ENCODE peak calls at places on chromosome 17, in five cellular contexts. I is HepG2, U is HCT116, C is SK-N-SH, H is H1. R is an unnamed sample.

GRCh38 chr17:77842148-77842905 is 116.2 kb upstream of the TNRC6C start:
- DNase-seq in I (no peak), U (no peak), C (no peak), H (no peak), R (no peak)

GRCh38 chr17:34980681-34981537 is 597 bp downstream of the LIG3 start:
- DNase-seq in I (peak; percentile 83), U (peak; percentile 56), C (peak; percentile 95), H (no peak), R (peak; percentile 78)

GRCh38 chr17:82064433-82065192 is 991 bp downstream of the DUS1L start:
- DNase-seq in I (peak; percentile 38), U (no peak), C (no peak), H (no peak), R (no peak)

GRCh38 chr17:9942885-9943284 is 37.8 kb upstream of the RCVRN start:
- DNase-seq in I (no peak), U (no peak), C (no peak), H (no peak), R (no peak)

GRCh38 chr17:80738987-80739730 is 194.5 kb downstream of the RPTOR start:
- DNase-seq in I (no peak), U (no peak), C (no peak), H (no peak), R (no peak)

GRCh38 chr17:8835631-8836364 is 31.7 kb downstream of the PIK3R6 start:
- DNase-seq in I (no peak), U (no peak), C (no peak), H (no peak), R (no peak)

GRCh38 chr17:78291944-78292910 is 60.8 kb downstream of the TMEM235 start:
- DNase-seq in I (no peak), U (no peak), C (peak; percentile 57), H (no peak), R (no peak)

GRCh38 chr17:349666-350065 is 2.9 kb downstream of the RPH3AL start:
- DNase-seq in I (no peak), U (no peak), C (no peak), H (no peak), R (peak; percentile 31)

GRCh38 chr17:7883781-7884386 is 4.7 kb upstream of the CHD3 start:
- DNase-seq in I (no peak), U (no peak), C (peak; percentile 55), H (no peak), R (peak; percentile 9)

GRCh38 chr17:45906927-45907622 is 12.7 kb downstream of the MAPT start:
- DNase-seq in I (no peak), U (no peak), C (no peak), H (no peak), R (no peak)

GRCh38 chr17:82097187-82097918 is 683 bp downstream of the FASN start:
- DNase-seq in I (no peak), U (no peak), C (peak; percentile 91), H (no peak), R (peak; percentile 58)

GRCh38 chr17:35740997-35741931 is 9.8 kb downstream of the RASL10B start:
- DNase-seq in I (no peak), U (no peak), C (peak; percentile 74), H (no peak), R (no peak)

GRCh38 chr17:34644941-34645550 is 65.7 kb downstream of the TMEM132E start:
- DNase-seq in I (no peak), U (no peak), C (no peak), H (no peak), R (no peak)

GRCh38 chr17:80663783-80664206 is 119.2 kb downstream of the RPTOR start:
- DNase-seq in I (no peak), U (no peak), C (no peak), H (no peak), R (no peak)

GRCh38 chr17:8696951-8697745 is 47.5 kb downstream of the CCDC42 start:
- DNase-seq in I (peak; percentile 42), U (no peak), C (peak; percentile 47), H (no peak), R (no peak)

GRCh38 chr17:66673668-66674276 is 161.1 kb upstream of the CACNG5 start:
- DNase-seq in I (peak; percentile 43), U (peak; percentile 72), C (peak; percentile 70), H (peak; percentile 17), R (peak; percentile 36)

DNA sequence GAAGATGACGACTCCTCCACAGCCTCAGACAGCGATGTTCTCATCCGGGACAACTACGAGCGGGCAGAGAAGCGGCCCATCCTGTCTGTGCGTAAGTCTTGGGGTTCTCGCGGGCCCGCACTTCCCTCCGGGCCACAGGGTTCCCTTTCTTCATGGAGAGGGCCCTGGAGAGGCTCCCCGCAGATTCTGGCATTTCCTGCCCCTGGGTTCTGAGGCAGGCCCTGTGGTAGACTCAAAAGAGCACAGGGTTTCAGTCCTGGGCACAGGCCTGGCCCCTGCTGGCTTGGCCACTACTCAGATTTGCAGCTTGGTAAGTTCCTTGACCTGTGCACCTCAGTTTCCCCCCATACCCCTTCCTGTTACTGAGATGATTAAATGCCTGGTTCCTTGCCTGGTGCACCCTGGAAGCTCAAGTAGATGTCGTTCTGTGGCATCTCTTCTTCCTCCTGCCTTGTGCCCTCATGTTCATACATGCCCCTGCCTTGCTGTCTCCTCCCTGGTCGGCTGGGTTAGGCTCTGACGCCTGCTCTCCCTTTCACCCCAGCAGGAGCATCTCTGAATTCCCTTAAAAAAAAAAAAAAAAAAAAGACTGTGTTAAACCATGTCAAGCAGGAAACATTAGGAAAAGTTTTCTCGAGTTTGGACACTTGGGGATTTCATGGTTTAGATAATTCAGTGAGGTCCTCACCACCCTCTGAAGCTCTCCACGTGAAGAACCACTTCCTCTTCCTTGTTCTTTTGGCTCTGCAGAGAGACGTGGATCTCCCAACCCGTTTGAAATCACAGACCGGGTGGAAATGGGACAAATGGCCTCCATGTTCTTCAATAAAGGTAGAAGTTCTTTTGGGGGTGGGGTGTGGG is 14.3 kb upstream of the NAT9 start:
- DNase-seq in I (no peak), U (no peak), C (no peak), H (no peak), R (no peak)
- TF ChIP-seq JUND in I (no peak), U (no peak), C (no peak), H (no peak), R (no peak)

GRCh38 chr17:17693253-17693954 is 12.1 kb downstream of the RAI1 start:
- DNase-seq in I (peak; percentile 88), U (no peak), C (peak; percentile 78), H (no peak), R (no peak)

GRCh38 chr17:17691468-17692263 is 10.4 kb downstream of the RAI1 start:
- DNase-seq in I (no peak), U (no peak), C (no peak), H (no peak), R (peak; percentile 56)

GRCh38 chr17:17693955-17694228 is 12.6 kb downstream of the RAI1 start:
- DNase-seq in I (no peak), U (no peak), C (no peak), H (no peak), R (no peak)

GRCh38 chr17:17694229-17695081 is 13.2 kb downstream of the RAI1 start:
- DNase-seq in I (peak; percentile 45), U (no peak), C (peak; percentile 95), H (no peak), R (no peak)

DNA sequence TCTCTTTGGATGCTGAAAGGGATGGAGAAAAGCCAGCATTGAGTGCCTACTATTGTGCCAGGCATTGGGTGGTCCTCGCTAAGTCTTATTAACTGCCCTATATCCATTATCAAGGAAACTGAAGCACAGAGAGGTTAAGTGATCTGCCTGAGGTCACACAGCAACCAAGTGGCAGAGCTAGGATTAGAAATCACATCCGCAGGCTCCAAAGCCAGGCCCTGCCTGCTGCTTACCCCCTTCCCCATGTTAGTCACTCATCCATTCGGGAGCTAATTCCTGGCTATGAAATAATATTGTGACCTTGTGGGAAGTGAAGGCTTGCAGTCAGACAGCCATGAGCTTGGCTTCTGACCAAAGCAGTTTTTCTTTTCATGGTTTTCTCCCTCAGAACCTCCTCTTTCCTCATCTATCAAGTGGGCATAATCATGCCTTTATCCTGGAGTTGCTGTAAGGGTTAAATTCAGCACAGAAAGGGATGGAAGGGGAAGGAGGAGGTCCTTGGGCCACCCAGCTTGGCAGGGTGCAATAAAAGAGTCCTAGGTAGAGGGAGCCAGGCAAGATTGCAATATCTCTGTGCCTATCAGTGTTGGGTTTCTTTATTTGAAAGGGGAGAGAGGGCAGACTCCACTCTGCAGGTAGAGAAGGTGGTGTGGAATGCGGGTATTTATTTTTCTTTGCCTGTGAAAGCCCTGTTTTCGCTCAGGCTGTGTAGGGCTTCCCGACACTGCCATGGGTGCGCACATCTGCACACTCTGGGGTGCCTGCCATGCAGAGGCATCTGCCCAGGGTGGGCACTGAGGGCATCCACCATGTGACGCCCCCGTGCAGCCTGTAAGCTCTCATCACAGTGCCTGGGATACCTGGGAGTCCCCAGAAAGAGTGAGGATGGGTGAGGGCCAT is 11.3 kb downstream of the RAI1 start:
- DNase-seq in I (peak; percentile 52), U (no peak), C (no peak), H (no peak), R (no peak)
- TF ChIP-seq JUND in I (no peak), U (no peak), C (no peak), H (no peak), R (no peak)

DNA sequence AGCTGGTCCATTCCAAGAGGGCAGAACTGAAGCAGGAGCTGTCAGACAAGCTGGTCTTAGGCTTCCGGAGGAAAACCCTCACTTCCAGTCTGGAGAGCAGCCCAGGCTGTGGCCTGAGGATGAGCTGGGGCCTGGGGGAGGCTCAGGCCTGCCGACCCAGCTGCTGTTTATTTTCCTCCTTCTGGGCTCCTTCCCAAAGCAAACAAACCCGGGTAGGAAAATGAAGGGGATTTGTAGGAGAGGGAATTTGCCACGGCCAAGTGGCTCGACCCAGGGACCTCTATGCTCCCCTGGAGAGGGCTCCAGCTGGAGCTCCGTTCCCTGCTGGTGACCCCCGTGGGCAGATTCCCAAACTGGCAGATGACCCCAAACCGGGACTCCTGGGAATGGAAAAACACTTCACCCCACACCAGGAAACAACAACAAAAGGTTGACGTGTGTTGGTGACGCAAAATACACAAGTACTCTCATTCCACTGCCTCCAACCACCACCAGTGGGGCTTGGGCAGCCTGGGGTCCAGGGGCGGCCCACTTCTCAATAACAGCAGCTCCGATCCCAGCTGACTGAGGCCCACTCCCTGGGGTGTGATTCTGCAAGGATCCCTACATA is 8.8 kb downstream of the JUP start:
- DNase-seq in I (peak; percentile 77), U (no peak), C (peak; percentile 74), H (no peak), R (peak; percentile 94)
- TF ChIP-seq JUND in I (no peak), U (no peak), C (no peak), H (no peak), R (no peak)

GRCh38 chr17:48048321-48049140 is at the start of gene NFE2L1:
- DNase-seq in I (peak; percentile 91), U (peak; percentile 96), C (peak; percentile 94), H (peak; percentile 75), R (peak; percentile 63)
- TF ChIP-seq JUND in I (peak; percentile 12), U (no peak), C (no peak), H (no peak), R (no peak)

R was measured in T47D.